ENCODE peak calls at places on chromosomes 2 and 18, in nine cellular contexts. A is transverse colon, D is A549, C is SJCRH30, O is tibial artery, F is kidney, W is IMR-90, P is neuronal stem cell, E is PC-9. U is an unnamed sample.
A peak's percentile ranks its signal among the peaks of the same experiment; 100 is the strongest.

GRCh38 chr2:16722677-16723076 is 57.0 kb upstream of the CYRIA start:
- DNase-seq in A (no peak), D (no peak), C (peak; percentile 41), O (no peak), F (no peak), W (no peak), P (no peak), E (no peak), U (no peak)

GRCh38 chr18:57434177-57434535 is 1.0 kb upstream of the ONECUT2 start:
- DNase-seq in A (no peak), D (peak; percentile 13), C (no peak), O (no peak), F (no peak), W (no peak), P (no peak), E (no peak), U (no peak)

GRCh38 chr2:239349448-239350135 is 51.2 kb downstream of the HDAC4 start:
- DNase-seq in A (no peak), D (no peak), C (no peak), O (no peak), F (no peak), W (no peak), P (no peak), E (no peak), U (no peak)

GRCh38 chr2:129712586-129712985 is 266.9 kb upstream of the RAB6C start:
- DNase-seq in A (no peak), D (no peak), C (no peak), O (no peak), F (no peak), W (no peak), P (no peak), E (no peak), U (no peak)

GRCh38 chr2:240125749-240126148 is 10.4 kb downstream of the COPS9 start:
- DNase-seq in A (no peak), D (no peak), C (no peak), O (no peak), F (peak; percentile 43), W (no peak), P (no peak), E (no peak), U (no peak)

GRCh38 chr2:1639086-1639858 is 105.0 kb downstream of the PXDN start:
- DNase-seq in A (no peak), D (no peak), C (peak; percentile 35), O (no peak), F (no peak), W (no peak), P (no peak), E (no peak), U (no peak)

GRCh38 chr2:96091711-96092579 is 24.4 kb downstream of the ADRA2B start:
- DNase-seq in A (peak; percentile 32), D (no peak), C (peak; percentile 24), O (no peak), F (no peak), W (no peak), P (no peak), E (peak; percentile 32), U (no peak)

GRCh38 chr2:63765117-63765516 is 76.6 kb upstream of the UGP2 start:
- DNase-seq in A (peak; percentile 10), D (no peak), C (no peak), O (no peak), F (no peak), W (no peak), P (no peak), E (no peak), U (no peak)

GRCh38 chr18:70382032-70382431 is 93.2 kb downstream of the SOCS6 start:
- DNase-seq in A (peak; percentile 24), D (peak; percentile 52), C (no peak), O (no peak), F (no peak), W (no peak), P (no peak), E (no peak), U (no peak)

GRCh38 chr18:9701604-9702324 is 6.3 kb upstream of the RAB31 start:
- DNase-seq in A (no peak), D (no peak), C (no peak), O (no peak), F (no peak), W (no peak), P (no peak), E (no peak), U (no peak)

GRCh38 chr2:216235462-216235861 is 126.3 kb downstream of the XRCC5 start:
- DNase-seq in A (no peak), D (no peak), C (no peak), O (no peak), F (no peak), W (no peak), P (no peak), E (no peak), U (no peak)

GRCh38 chr2:16773080-16773713 is 107.6 kb upstream of the CYRIA start:
- DNase-seq in A (no peak), D (peak; percentile 63), C (peak; percentile 47), O (no peak), F (no peak), W (peak; percentile 42), P (peak; percentile 62), E (peak; percentile 42), U (peak; percentile 77)

GRCh38 chr2:136010126-136010525 is 24.7 kb upstream of the DARS1 start:
- DNase-seq in A (no peak), D (no peak), C (no peak), O (no peak), F (no peak), W (peak; percentile 72), P (no peak), E (no peak), U (no peak)

GRCh38 chr2:205802069-205802468 is 119.8 kb downstream of the NRP2 start:
- DNase-seq in A (no peak), D (no peak), C (no peak), O (no peak), F (no peak), W (peak; percentile 36), P (no peak), E (no peak), U (peak; percentile 11)

GRCh38 chr2:16179701-16180402 is 239.5 kb downstream of the MYCN start:
- DNase-seq in A (no peak), D (no peak), C (no peak), O (no peak), F (no peak), W (no peak), P (no peak), E (no peak), U (peak; percentile 40)

GRCh38 chr2:48482774-48483173 is 47.2 kb upstream of the STON1 start:
- DNase-seq in A (no peak), D (no peak), C (no peak), O (no peak), F (no peak), W (no peak), P (no peak), E (no peak), U (peak; percentile 60)

GRCh38 chr2:61670591-61671503 is 132.7 kb upstream of the XPO1 start:
- DNase-seq in A (peak; percentile 49), D (peak; percentile 72), C (no peak), O (peak; percentile 60), F (no peak), W (peak; percentile 47), P (no peak), E (peak; percentile 33), U (peak; percentile 46)

GRCh38 chr18:31506024-31506742 is 8.2 kb downstream of the DSG2 start:
- DNase-seq in A (no peak), D (peak; percentile 63), C (no peak), O (no peak), F (no peak), W (peak; percentile 21), P (no peak), E (no peak), U (peak; percentile 55)

GRCh38 chr18:24964213-24964612 is 387.8 kb downstream of the ZNF521 start:
- DNase-seq in A (peak; percentile 22), D (no peak), C (peak; percentile 64), O (no peak), F (no peak), W (no peak), P (no peak), E (no peak), U (no peak)

DNA sequence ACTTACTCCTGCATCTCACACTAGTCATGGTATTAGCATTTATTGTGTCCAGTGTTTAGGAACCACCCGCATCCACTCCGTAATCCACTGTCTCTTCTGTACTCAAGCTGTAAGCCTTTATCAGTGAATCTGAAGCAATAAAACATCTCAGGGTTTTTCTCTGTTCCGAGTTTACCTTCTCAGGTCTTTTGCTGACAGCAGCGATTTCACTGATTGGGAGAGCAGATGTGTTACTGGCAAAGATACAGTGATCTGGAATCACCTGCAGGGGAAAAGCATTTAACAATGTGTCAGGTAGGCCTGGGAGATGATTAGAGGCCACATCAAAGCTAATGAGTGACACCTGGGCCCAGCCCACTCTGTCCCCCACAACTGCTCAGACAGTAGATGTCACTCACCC is 24.6 kb downstream of the GAREM2 start:
- DNase-seq in A (no peak), D (no peak), C (no peak), O (no peak), F (no peak), W (no peak), P (no peak), E (no peak), U (no peak)
- H3K4me1 ChIP-seq in A (no peaks in the 10 kb centered on the region), D (no peaks in the 10 kb centered on the region), C (peaks cover 21% of the 10 kb centered on the region), O (no peaks in the 10 kb centered on the region), F (no peaks in the 10 kb centered on the region), W (no peaks in the 10 kb centered on the region), P (no peaks in the 10 kb centered on the region), E (no peaks in the 10 kb centered on the region), U (peaks cover 8% of the 10 kb centered on the region)

DNA sequence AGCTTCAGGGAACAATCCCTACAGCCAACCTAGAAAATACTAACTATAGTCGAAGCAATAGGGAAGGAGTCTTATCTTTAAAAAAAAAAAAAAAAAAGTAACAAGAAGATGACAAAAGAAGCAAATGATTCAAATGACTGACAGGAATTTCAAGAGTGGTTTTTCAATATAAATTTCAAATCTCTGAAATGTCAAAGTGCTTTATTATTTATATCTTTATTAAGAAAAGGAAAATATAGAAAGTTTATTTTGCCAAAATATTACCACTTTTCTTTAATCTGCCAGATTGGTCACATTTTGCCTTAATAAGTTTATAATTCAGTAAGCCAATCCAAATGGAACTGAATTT is 63.5 kb upstream of the HNRNPA3 start:
- DNase-seq in A (no peak), D (no peak), C (no peak), O (no peak), F (no peak), W (no peak), P (no peak), E (no peak), U (no peak)
- H3K4me3 ChIP-seq in A (no peak overlapping the region), D (no peak overlapping the region), C (peak overlapping the region; percentile 51), O (peak overlapping the region; percentile 48), F (peak overlapping the region; percentile 75), W (no peak overlapping the region), P (no peak overlapping the region), E (peak overlapping the region; percentile 46), U (no peak overlapping the region)

DNA sequence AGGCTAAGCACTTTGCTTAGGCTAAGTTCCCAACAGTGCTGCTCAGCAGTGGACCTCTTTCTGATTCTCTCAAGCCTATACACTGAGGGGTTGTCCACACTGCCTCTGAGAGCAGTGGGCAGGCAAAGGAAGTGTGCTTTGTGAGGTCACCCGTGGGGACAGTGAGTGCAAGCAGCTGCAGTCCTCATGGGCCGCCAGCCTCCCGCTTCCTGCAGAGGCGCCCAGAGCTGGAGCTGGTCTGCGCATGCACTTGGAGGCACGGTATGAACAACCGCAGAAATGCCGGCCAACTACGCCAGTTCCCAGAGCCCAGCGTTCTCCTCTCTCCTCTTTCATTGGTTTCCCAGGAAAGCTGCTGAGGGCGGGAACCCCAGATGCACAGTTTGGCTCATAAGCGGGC is 149.5 kb upstream of the DLX2 start:
- DNase-seq in A (no peak), D (no peak), C (no peak), O (no peak), F (peak; percentile 78), W (no peak), P (no peak), E (no peak), U (no peak)
- H3K27ac ChIP-seq in A (no peak overlapping the region), D (no peak overlapping the region), C (no peak overlapping the region), O (no peak overlapping the region), F (no peak overlapping the region), W (peak overlapping the region; percentile 50), P (no peak overlapping the region), E (peak overlapping the region; percentile 65), U (no peak overlapping the region)

GRCh38 chr2:175167076-175167791 is 769 bp downstream of the ATF2 start:
- DNase-seq in A (peak; percentile 33), D (peak; percentile 32), C (peak; percentile 54), O (peak; percentile 45), F (peak; percentile 67), W (no peak), P (no peak), E (peak; percentile 53), U (peak; percentile 74)
- H3K4me1 ChIP-seq in A (peaks cover 10% of the 10 kb centered on the region), D (peaks cover 18% of the 10 kb centered on the region), C (peaks cover 4% of the 10 kb centered on the region), O (no peaks in the 10 kb centered on the region), F (peaks cover 2% of the 10 kb centered on the region), W (no peaks in the 10 kb centered on the region), P (peaks cover 2% of the 10 kb centered on the region), E (peaks cover 20% of the 10 kb centered on the region), U (peaks cover 11% of the 10 kb centered on the region)